ENCODE peak calls at places on chromosomes 16 and 17, in nine cellular contexts. A is cardiac fibroblast; O is thoracic aorta; G is astrocyte of the spinal cord; F is CD8-positive, alpha-beta T cell; M is GM12865; T is body of pancreas; R is prostate gland; Y is AG04450. C is an unnamed sample.

GRCh38 chr16:30032083-30032819 is 1.2 kb upstream of the TLCD3B start:
- DNase-seq in A (peak; percentile 80), O (no peak), G (peak; percentile 61), F (peak; percentile 45), M (peak; percentile 81), T (peak; percentile 46), R (no peak), Y (no peak), C (peak; percentile 83)

GRCh38 chr16:80463303-80463702 is 77.5 kb upstream of the DYNLRB2 start:
- DNase-seq in A (no peak), O (no peak), G (no peak), F (no peak), M (no peak), T (no peak), R (no peak), Y (no peak), C (no peak)

GRCh38 chr16:84683691-84684591 is 15.9 kb upstream of the USP10 start:
- DNase-seq in A (no peak), O (no peak), G (no peak), F (no peak), M (no peak), T (no peak), R (no peak), Y (no peak), C (no peak)

GRCh38 chr17:50095626-50096037 is 481 bp downstream of the PDK2 start:
- DNase-seq in A (no peak), O (no peak), G (no peak), F (no peak), M (no peak), T (no peak), R (no peak), Y (no peak), C (peak; percentile 41)

GRCh38 chr16:53073053-53073452 is 18.3 kb downstream of the CHD9 start:
- DNase-seq in A (no peak), O (no peak), G (no peak), F (no peak), M (no peak), T (no peak), R (no peak), Y (no peak), C (no peak)

GRCh38 chr17:6681671-6682070 is 30.1 kb downstream of the C17orf100 start:
- DNase-seq in A (peak; percentile 13), O (no peak), G (no peak), F (no peak), M (no peak), T (no peak), R (no peak), Y (no peak), C (no peak)

GRCh38 chr17:57548421-57549385 is 196.4 kb downstream of the CCDC182 start:
- DNase-seq in A (no peak), O (no peak), G (peak; percentile 43), F (no peak), M (no peak), T (no peak), R (no peak), Y (no peak), C (no peak)

GRCh38 chr16:81491522-81492188 is 47.0 kb downstream of the CMIP start:
- DNase-seq in A (no peak), O (no peak), G (peak; percentile 34), F (no peak), M (no peak), T (no peak), R (no peak), Y (no peak), C (no peak)

GRCh38 chr16:66152841-66153525 is 213.5 kb upstream of the CDH5 start:
- DNase-seq in A (peak; percentile 75), O (no peak), G (peak; percentile 84), F (no peak), M (peak; percentile 18), T (no peak), R (no peak), Y (peak; percentile 87), C (no peak)

GRCh38 chr17:48483471-48484131 is 47.2 kb downstream of the HOXB1 start:
- DNase-seq in A (peak; percentile 99), O (no peak), G (peak; percentile 99), F (no peak), M (peak; percentile 45), T (no peak), R (peak; percentile 15), Y (peak; percentile 97), C (peak; percentile 22)

DNA sequence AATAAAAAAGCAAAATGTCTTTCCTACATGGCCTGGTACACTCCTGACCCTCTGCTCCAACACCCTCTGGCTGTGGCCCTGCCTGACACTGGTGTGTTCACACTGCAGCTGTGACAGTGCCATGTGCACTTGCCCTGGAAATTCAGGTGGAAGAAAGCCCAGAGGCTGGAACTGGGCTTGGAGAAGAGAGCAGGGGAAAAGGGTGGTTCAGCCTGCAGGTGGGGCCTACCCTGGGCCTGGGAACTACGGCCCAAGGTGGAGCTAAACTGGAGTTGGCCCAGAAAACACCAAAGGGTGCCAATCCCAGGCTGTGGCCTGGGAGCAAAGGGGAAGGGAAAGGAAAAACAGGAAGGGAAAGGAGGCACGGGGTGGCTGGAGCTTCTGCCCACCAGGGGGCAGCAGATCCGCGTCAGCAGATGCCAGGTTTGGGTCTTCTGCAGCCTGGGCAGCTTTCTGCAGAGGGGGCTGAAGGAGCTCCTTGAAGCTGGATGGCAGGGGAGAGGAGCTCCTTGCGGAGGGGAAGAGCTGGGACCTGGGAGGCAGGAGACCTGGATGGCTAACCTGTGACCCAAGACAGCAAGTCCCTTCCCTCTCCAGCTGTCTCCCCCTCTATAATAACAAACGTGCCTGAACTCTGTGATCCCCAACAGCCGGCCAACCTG is 15.4 kb upstream of the CTCF start:
- DNase-seq in A (peak; percentile 66), O (no peak), G (peak; percentile 52), F (peak; percentile 60), M (peak; percentile 84), T (peak; percentile 93), R (peak; percentile 64), Y (no peak), C (peak; percentile 82)
- TF ChIP-seq CTCF in A (peak; percentile 95), O (peak; percentile 93), G (peak; percentile 97), F (peak; percentile 99), M (peak; percentile 99), T (peak; percentile 97), R (peak; percentile 87), Y (peak; percentile 95), C (peak; percentile 96)

GRCh38 chr16:10635367-10636021 is 55.1 kb upstream of the EMP2 start:
- DNase-seq in A (no peak), O (no peak), G (no peak), F (no peak), M (peak; percentile 46), T (no peak), R (no peak), Y (no peak), C (no peak)

GRCh38 chr16:10625595-10626357 is 45.4 kb upstream of the EMP2 start:
- DNase-seq in A (peak; percentile 32), O (no peak), G (no peak), F (no peak), M (peak; percentile 41), T (no peak), R (no peak), Y (no peak), C (no peak)

GRCh38 chr16:10624527-10624926 is 44.1 kb upstream of the EMP2 start:
- DNase-seq in A (no peak), O (no peak), G (no peak), F (no peak), M (no peak), T (no peak), R (no peak), Y (no peak), C (no peak)

DNA sequence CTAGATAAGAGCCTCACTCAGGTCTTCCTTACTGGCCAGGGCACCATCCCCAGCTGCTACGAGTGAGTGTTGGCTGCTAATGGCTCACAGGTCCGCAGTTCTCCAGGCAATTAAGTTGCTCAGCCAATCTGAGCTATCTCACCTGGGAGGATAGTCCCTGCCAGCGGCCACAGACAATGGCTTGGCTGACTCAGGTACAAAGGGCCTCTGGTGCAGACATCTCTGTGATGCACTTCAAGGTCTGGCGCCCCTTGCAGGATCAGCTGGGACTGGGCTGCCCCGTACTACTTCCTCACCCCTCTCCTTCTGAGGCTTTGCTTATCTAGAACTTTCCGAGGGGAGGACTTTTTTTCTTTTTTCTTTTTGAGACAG is 49.2 kb upstream of the EMP2 start:
- DNase-seq in A (no peak), O (no peak), G (no peak), F (no peak), M (no peak), T (no peak), R (no peak), Y (no peak), C (no peak)
- TF ChIP-seq CTCF in A (no peak), O (no peak), G (no peak), F (no peak), M (no peak), T (no peak), R (no peak), Y (no peak), C (no peak)

DNA sequence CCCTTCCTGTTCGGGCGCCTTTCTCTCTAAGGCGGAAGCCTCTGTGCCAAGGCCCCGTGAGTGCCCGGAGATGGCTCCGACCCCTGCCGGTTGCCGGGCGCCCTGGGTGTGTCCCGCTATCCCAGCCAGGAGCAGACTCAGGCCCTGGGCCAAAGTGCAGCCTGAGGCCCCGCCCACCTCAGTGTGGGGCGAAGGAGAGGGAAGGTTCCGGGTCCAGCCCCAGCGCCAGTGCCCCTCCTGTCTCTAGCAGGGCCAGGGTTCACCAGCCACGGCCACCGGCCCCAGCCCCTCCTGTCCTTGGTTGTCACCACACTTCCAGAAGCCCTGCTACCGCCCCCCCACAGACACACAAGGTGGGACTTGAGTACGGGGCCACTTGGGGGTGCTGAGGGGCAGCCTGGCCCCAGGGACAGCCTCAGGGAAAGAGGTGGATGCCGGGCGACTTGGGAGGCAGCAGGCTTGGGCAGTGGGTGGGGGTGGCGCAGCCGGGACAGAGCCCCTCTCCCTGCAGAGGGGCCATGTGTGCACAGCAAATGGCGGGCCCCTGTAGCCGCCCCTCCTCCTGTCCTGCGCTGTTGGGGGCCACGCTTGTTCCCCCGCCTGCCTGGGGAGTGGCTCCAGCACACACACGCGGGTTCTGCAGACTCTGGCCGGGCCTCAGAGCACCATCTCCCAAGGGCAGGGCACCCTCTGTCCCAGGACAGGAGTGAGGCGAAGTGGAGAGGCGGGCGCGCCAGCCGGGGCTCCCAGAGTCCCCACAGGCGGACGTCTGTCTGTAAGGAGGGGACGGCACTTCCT is 6.0 kb downstream of the C1QTNF8 start:
- DNase-seq in A (no peak), O (peak; percentile 29), G (no peak), F (no peak), M (no peak), T (peak; percentile 73), R (peak; percentile 54), Y (no peak), C (no peak)
- TF ChIP-seq CTCF in A (no peak), O (peak; percentile 28), G (no peak), F (no peak), M (no peak), T (peak; percentile 19), R (no peak), Y (no peak), C (no peak)

DNA sequence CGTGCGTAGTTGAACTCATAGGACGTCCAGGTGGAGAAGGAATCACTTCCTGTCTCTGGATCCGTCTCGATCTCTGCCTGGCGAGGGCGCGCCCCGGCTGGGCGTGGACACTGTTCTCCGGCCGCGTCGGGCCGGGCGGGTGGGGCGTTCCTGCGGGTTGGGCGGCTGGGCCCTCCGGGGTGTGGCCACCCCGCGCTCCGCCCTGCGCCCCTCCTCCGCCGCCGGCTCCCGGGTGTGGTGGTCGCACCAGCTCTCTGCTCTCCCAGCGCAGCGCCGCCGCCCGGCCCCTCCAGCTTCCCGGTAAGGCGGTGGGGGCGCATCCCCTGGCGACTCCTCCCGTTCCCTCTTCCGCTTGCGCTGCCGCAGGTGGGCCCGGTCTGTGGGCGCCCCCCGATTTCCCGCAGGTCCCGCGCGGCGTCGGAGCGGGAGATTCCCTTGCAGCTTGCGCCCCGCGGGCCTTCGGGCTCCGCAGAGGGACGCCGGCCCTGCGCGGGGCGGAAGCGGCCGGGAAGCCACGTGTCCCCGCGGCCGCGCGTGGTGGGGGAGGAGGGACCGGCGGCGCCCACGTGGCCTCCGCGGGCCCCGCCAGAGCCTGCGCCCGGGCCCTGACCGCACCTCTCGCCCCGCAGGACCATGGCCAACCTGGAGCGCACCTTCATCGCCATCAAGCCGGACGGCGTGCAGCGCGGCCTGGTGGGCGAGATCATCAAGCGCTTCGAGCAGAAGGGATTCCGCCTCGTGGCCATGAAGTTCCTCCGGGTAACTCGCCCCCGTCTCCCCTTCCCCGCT is at the start of gene NME2:
- DNase-seq in A (peak; percentile 84), O (peak; percentile 60), G (peak; percentile 84), F (peak; percentile 51), M (peak; percentile 91), T (peak; percentile 92), R (peak; percentile 86), Y (peak; percentile 36), C (peak; percentile 96)
- TF ChIP-seq CTCF in A (no peak), O (no peak), G (no peak), F (no peak), M (no peak), T (no peak), R (no peak), Y (no peak), C (no peak)

C was measured in GM13977.